ENCODE peak calls at places on chromosomes 7 and 10, in seven cellular contexts. X is A549, H is right lobe of liver, L is tibial nerve, E is spleen, Z is adrenal gland, M is H1. J is an unnamed sample.

GRCh38 chr7:91571601-91572000 is 307.4 kb downstream of the FZD1 start:
- DNase-seq in X (no peak), H (no peak), L (no peak), E (no peak), Z (no peak), M (no peak), J (no peak)

GRCh38 chr10:15738237-15738928 is 18.7 kb upstream of the ITGA8 start:
- DNase-seq in X (no peak), H (no peak), L (no peak), E (no peak), Z (no peak), M (no peak), J (no peak)

GRCh38 chr7:44400033-44400511 is 74.7 kb upstream of the CAMK2B start:
- DNase-seq in X (no peak), H (no peak), L (no peak), E (no peak), Z (no peak), M (no peak), J (no peak)

GRCh38 chr7:74475987-74476350 is 22.3 kb downstream of the GTF2IRD1 start:
- DNase-seq in X (no peak), H (no peak), L (no peak), E (no peak), Z (no peak), M (no peak), J (no peak)

GRCh38 chr7:96679886-96680285 is 29.8 kb downstream of the SEM1 start:
- DNase-seq in X (no peak), H (no peak), L (no peak), E (no peak), Z (no peak), M (no peak), J (no peak)

GRCh38 chr10:31018977-31019376 is 12.7 kb downstream of the ZNF438 start:
- DNase-seq in X (no peak), H (no peak), L (no peak), E (no peak), Z (no peak), M (no peak), J (no peak)

GRCh38 chr7:154881526-154881925 is 121.4 kb downstream of the PAXIP1 start:
- DNase-seq in X (no peak), H (no peak), L (no peak), E (no peak), Z (no peak), M (no peak), J (no peak)

GRCh38 chr10:88672041-88672440 is 7.8 kb downstream of the LIPF start:
- DNase-seq in X (no peak), H (no peak), L (no peak), E (no peak), Z (no peak), M (no peak), J (no peak)

GRCh38 chr7:101550641-101551531 is 78.2 kb downstream of the MYL10 start:
- DNase-seq in X (no peak), H (peak), L (no peak), E (peak), Z (peak), M (no peak), J (peak)

GRCh38 chr10:78408671-78409472 is 375.2 kb downstream of the RPS24 start:
- DNase-seq in X (no peak), H (peak), L (peak), E (no peak), Z (peak), M (no peak), J (peak)

GRCh38 chr7:143013897-143014296 is 13.0 kb downstream of the OR9A2 start:
- DNase-seq in X (no peak), H (no peak), L (no peak), E (no peak), Z (peak), M (no peak), J (no peak)

GRCh38 chr7:106304575-106304974 is 19.8 kb upstream of the NAMPT start:
- DNase-seq in X (no peak), H (no peak), L (no peak), E (no peak), Z (no peak), M (no peak), J (no peak)

GRCh38 chr7:27198871-27199801 is 755 bp downstream of the HOXA13 start:
- DNase-seq in X (peak), H (peak), L (no peak), E (peak), Z (peak), M (peak), J (no peak)

GRCh38 chr7:87231243-87231642 is 11.7 kb upstream of the TMEM243 start:
- DNase-seq in X (no peak), H (peak), L (no peak), E (no peak), Z (no peak), M (no peak), J (no peak)

GRCh38 chr10:88783734-88784133 is 18.8 kb upstream of the LIPM start:
- DNase-seq in X (no peak), H (no peak), L (no peak), E (no peak), Z (no peak), M (no peak), J (no peak)

GRCh38 chr7:151013356-151013727 is 11.0 kb downstream of the ATG9B start:
- DNase-seq in X (no peak), H (no peak), L (no peak), E (no peak), Z (no peak), M (no peak), J (no peak)

GRCh38 chr10:132891994-132892393 is 50.4 kb downstream of the CFAP46 start:
- DNase-seq in X (no peak), H (peak), L (peak), E (no peak), Z (no peak), M (peak), J (peak)

GRCh38 chr7:353746-354325 is 63.9 kb downstream of the FOXL3 start:
- DNase-seq in X (no peak), H (no peak), L (no peak), E (peak), Z (no peak), M (no peak), J (no peak)

GRCh38 chr10:35387768-35388167 is 51.5 kb downstream of the CCNY start:
- DNase-seq in X (no peak), H (no peak), L (no peak), E (no peak), Z (no peak), M (no peak), J (no peak)

GRCh38 chr10:47326306-47326926 is 4.2 kb downstream of the GDF2 start:
- DNase-seq in X (no peak), H (no peak), L (no peak), E (no peak), Z (no peak), M (no peak), J (no peak)

GRCh38 chr10:69748621-69749020 is 53.1 kb upstream of the COL13A1 start:
- DNase-seq in X (no peak), H (no peak), L (no peak), E (no peak), Z (no peak), M (no peak), J (no peak)

GRCh38 chr10:7494034-7494433 is 83.2 kb upstream of the SFMBT2 start:
- DNase-seq in X (no peak), H (no peak), L (no peak), E (no peak), Z (no peak), M (no peak), J (no peak)

GRCh38 chr7:47375590-47375989 is 206.3 kb downstream of the TNS3 start:
- DNase-seq in X (no peak), H (no peak), L (no peak), E (no peak), Z (peak), M (no peak), J (no peak)

GRCh38 chr7:99975782-99976521 is at the start of gene AZGP1:
- DNase-seq in X (no peak), H (peak), L (no peak), E (no peak), Z (no peak), M (no peak), J (no peak)

GRCh38 chr10:71290806-71291205 is 28.3 kb upstream of the SLC29A3 start:
- DNase-seq in X (no peak), H (peak), L (no peak), E (no peak), Z (no peak), M (no peak), J (no peak)

GRCh38 chr7:127650842-127651555 is 995 bp upstream of the SND1 start:
- DNase-seq in X (peak), H (no peak), L (no peak), E (peak), Z (no peak), M (no peak), J (no peak)

GRCh38 chr7:106486331-106486730 is 174.6 kb downstream of the CCDC71L start:
- DNase-seq in X (no peak), H (no peak), L (no peak), E (no peak), Z (no peak), M (no peak), J (no peak)

GRCh38 chr7:96414931-96415292 is 93.0 kb upstream of the SLC25A13 start:
- DNase-seq in X (no peak), H (peak), L (no peak), E (no peak), Z (peak), M (peak), J (no peak)

GRCh38 chr7:2510909-2511768 is 8.4 kb upstream of the LFNG start:
- DNase-seq in X (no peak), H (no peak), L (no peak), E (peak), Z (no peak), M (no peak), J (no peak)

GRCh38 chr7:50356945-50357268 is 52.4 kb downstream of the IKZF1 start:
- DNase-seq in X (no peak), H (no peak), L (no peak), E (no peak), Z (no peak), M (no peak), J (no peak)

GRCh38 chr10:119989966-119990365 is 97.4 kb downstream of the SEC23IP start:
- DNase-seq in X (no peak), H (no peak), L (no peak), E (no peak), Z (no peak), M (no peak), J (no peak)
- TF ChIP-seq CTCF in X (no peak), H (no peak), L (no peak), E (no peak), Z (no peak), M (no peak), J (no peak)

GRCh38 chr10:122374246-122374858 is at the start of gene PLEKHA1:
- DNase-seq in X (peak), H (peak), L (peak), E (peak), Z (peak), M (peak), J (peak)
- TF ChIP-seq POLR2A in X (peak), H (peak), L (peak), E (no peak), Z (peak), M (peak), J (no peak)

GRCh38 chr10:45001382-45002148 is 842 bp downstream of the ZNF22 start:
- DNase-seq in X (peak), H (peak), L (no peak), E (peak), Z (peak), M (no peak), J (peak)
- TF ChIP-seq CTCF in X (no peak), H (peak), L (no peak), E (peak), Z (peak), M (no peak), J (no peak)

GRCh38 chr10:6180480-6181110 is 22.1 kb upstream of the PFKFB3 start:
- DNase-seq in X (no peak), H (no peak), L (no peak), E (no peak), Z (no peak), M (no peak), J (no peak)

GRCh38 chr10:6181249-6181648 is 21.5 kb upstream of the PFKFB3 start:
- DNase-seq in X (no peak), H (no peak), L (no peak), E (no peak), Z (no peak), M (no peak), J (no peak)

GRCh38 chr10:6177880-6178281 is 24.9 kb upstream of the PFKFB3 start:
- DNase-seq in X (no peak), H (no peak), L (no peak), E (no peak), Z (peak), M (no peak), J (no peak)

GRCh38 chr10:6178581-6178980 is 24.2 kb upstream of the PFKFB3 start:
- DNase-seq in X (no peak), H (no peak), L (no peak), E (no peak), Z (no peak), M (no peak), J (no peak)

DNA sequence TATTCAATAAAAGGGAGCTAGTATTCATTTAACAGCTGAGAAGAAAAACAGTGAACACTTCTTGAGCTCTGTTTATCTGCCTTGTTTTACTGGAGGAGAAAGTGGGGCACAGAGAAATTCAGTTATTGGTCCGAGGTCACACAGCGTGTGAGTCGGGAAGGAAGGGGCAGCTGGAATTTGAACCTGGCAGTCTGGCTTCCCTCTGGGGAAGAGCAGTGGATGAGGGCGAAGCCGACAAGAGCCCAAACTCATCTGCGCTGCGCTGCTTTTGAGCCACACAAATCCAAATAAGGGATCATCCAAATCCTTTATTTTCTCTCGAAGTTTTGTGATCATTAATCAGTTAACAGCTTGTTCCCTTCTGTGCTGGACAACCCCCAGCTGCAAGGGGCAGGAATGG is 23.7 kb upstream of the PFKFB3 start:
- DNase-seq in X (no peak), H (no peak), L (no peak), E (no peak), Z (no peak), M (no peak), J (no peak)
- TF ChIP-seq POLR2A in X (no peak), H (no peak), L (no peak), E (no peak), Z (no peak), M (no peak), J (no peak)

GRCh38 chr10:45241865-45242518 is 73.4 kb downstream of the OR13A1 start:
- DNase-seq in X (no peak), H (no peak), L (no peak), E (no peak), Z (no peak), M (no peak), J (no peak)
- TF ChIP-seq CTCF in X (no peak), H (no peak), L (no peak), E (no peak), Z (no peak), M (no peak), J (no peak)

DNA sequence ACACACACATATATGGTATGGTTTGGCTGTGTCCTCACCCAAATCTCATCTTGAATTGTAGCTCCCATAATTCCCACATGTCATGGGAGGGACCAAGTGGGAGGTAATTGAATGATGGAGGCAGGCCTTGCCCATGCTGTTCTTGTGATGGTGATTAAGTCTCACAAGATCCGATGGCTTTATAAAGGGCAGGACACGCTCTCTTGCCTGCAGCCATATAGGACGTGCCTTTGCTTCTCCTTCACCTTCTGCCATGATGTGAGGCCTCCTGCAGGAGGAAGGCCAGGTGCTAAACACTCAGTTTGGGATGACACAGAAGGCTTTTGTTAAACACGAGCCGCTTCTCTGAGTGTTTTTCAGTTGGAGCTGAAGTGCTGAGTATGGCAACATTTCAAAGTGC is 205.3 kb upstream of the KLF6 start:
- DNase-seq in X (no peak), H (no peak), L (no peak), E (no peak), Z (no peak), M (no peak), J (no peak)
- TF ChIP-seq POLR2A in X (no peak), H (no peak), L (no peak), E (no peak), Z (no peak), M (no peak), J (no peak)

GRCh38 chr7:105014725-105015630 is 973 bp downstream of the KMT2E start:
- DNase-seq in X (peak), H (peak), L (peak), E (peak), Z (peak), M (peak), J (peak)
- TF ChIP-seq CTCF in X (no peak), H (no peak), L (no peak), E (no peak), Z (no peak), M (no peak), J (no peak)

J was measured in lower leg skin.